ENCODE peak calls at places on chromosomes 13 and 19, in eight cellular contexts. One of them, this sample, is unnamed.

GRCh38 chr13:66225071-66225470 is 1005.1 kb downstream of the PCDH9 start:
- DNase-seq in ovary: no peak
- DNase-seq in stimulated activated CD4-positive, alpha-beta T cell treated with anti-CD3 and anti-CD28 coated beads, TNF-alpha, amount 100 ng/mL, for 48 hours: no peak
- DNase-seq in activated CD8-positive, alpha-beta memory T cell treated with anti-CD3 and anti-CD28 coated beads for 4 hours: no peak
- DNase-seq in T-helper 9 cell: no peak
- DNase-seq in kidney glomerular epithelial cell: no peak
- DNase-seq in transverse colon: no peak
- DNase-seq in T-helper 17 cell: no peak
- DNase-seq in this sample: no peak

GRCh38 chr19:51887522-51888498 is at the start of gene ZNF577:
- DNase-seq in ovary: peak; percentile 92
- DNase-seq in stimulated activated CD4-positive, alpha-beta T cell treated with anti-CD3 and anti-CD28 coated beads, TNF-alpha, amount 100 ng/mL, for 48 hours: peak; percentile 50
- DNase-seq in activated CD8-positive, alpha-beta memory T cell treated with anti-CD3 and anti-CD28 coated beads for 4 hours: peak; percentile 45
- DNase-seq in T-helper 9 cell: peak; percentile 63
- DNase-seq in kidney glomerular epithelial cell: peak; percentile 58
- DNase-seq in transverse colon: peak; percentile 92
- DNase-seq in T-helper 17 cell: peak; percentile 58
- DNase-seq in this sample: peak; percentile 77

GRCh38 chr13:57624565-57625435 is 6.7 kb upstream of the PCDH17 start:
- DNase-seq in ovary: no peak
- DNase-seq in stimulated activated CD4-positive, alpha-beta T cell treated with anti-CD3 and anti-CD28 coated beads, TNF-alpha, amount 100 ng/mL, for 48 hours: no peak
- DNase-seq in activated CD8-positive, alpha-beta memory T cell treated with anti-CD3 and anti-CD28 coated beads for 4 hours: no peak
- DNase-seq in T-helper 9 cell: no peak
- DNase-seq in kidney glomerular epithelial cell: peak; percentile 14
- DNase-seq in transverse colon: peak; percentile 8
- DNase-seq in T-helper 17 cell: no peak
- DNase-seq in this sample: no peak

GRCh38 chr19:17214531-17215124 is 529 bp upstream of the USE1 start:
- DNase-seq in ovary: peak; percentile 34
- DNase-seq in stimulated activated CD4-positive, alpha-beta T cell treated with anti-CD3 and anti-CD28 coated beads, TNF-alpha, amount 100 ng/mL, for 48 hours: no peak
- DNase-seq in activated CD8-positive, alpha-beta memory T cell treated with anti-CD3 and anti-CD28 coated beads for 4 hours: no peak
- DNase-seq in T-helper 9 cell: no peak
- DNase-seq in kidney glomerular epithelial cell: no peak
- DNase-seq in transverse colon: no peak
- DNase-seq in T-helper 17 cell: no peak
- DNase-seq in this sample: no peak

GRCh38 chr13:25819856-25820530 is 231.8 kb downstream of the SHISA2 start:
- DNase-seq in ovary: no peak
- DNase-seq in stimulated activated CD4-positive, alpha-beta T cell treated with anti-CD3 and anti-CD28 coated beads, TNF-alpha, amount 100 ng/mL, for 48 hours: no peak
- DNase-seq in activated CD8-positive, alpha-beta memory T cell treated with anti-CD3 and anti-CD28 coated beads for 4 hours: no peak
- DNase-seq in T-helper 9 cell: no peak
- DNase-seq in kidney glomerular epithelial cell: no peak
- DNase-seq in transverse colon: no peak
- DNase-seq in T-helper 17 cell: no peak
- DNase-seq in this sample: no peak

GRCh38 chr13:58620171-58620570 is 988.6 kb downstream of the PCDH17 start:
- DNase-seq in ovary: no peak
- DNase-seq in stimulated activated CD4-positive, alpha-beta T cell treated with anti-CD3 and anti-CD28 coated beads, TNF-alpha, amount 100 ng/mL, for 48 hours: no peak
- DNase-seq in activated CD8-positive, alpha-beta memory T cell treated with anti-CD3 and anti-CD28 coated beads for 4 hours: no peak
- DNase-seq in T-helper 9 cell: no peak
- DNase-seq in kidney glomerular epithelial cell: no peak
- DNase-seq in transverse colon: no peak
- DNase-seq in T-helper 17 cell: no peak
- DNase-seq in this sample: no peak

GRCh38 chr19:49631610-49632192 is 8.2 kb downstream of the RRAS start:
- DNase-seq in ovary: no peak
- DNase-seq in stimulated activated CD4-positive, alpha-beta T cell treated with anti-CD3 and anti-CD28 coated beads, TNF-alpha, amount 100 ng/mL, for 48 hours: no peak
- DNase-seq in activated CD8-positive, alpha-beta memory T cell treated with anti-CD3 and anti-CD28 coated beads for 4 hours: no peak
- DNase-seq in T-helper 9 cell: no peak
- DNase-seq in kidney glomerular epithelial cell: no peak
- DNase-seq in transverse colon: no peak
- DNase-seq in T-helper 17 cell: no peak
- DNase-seq in this sample: no peak

GRCh38 chr13:59487883-59488282 is 675.8 kb downstream of the DIAPH3 start:
- DNase-seq in ovary: no peak
- DNase-seq in stimulated activated CD4-positive, alpha-beta T cell treated with anti-CD3 and anti-CD28 coated beads, TNF-alpha, amount 100 ng/mL, for 48 hours: no peak
- DNase-seq in activated CD8-positive, alpha-beta memory T cell treated with anti-CD3 and anti-CD28 coated beads for 4 hours: no peak
- DNase-seq in T-helper 9 cell: no peak
- DNase-seq in kidney glomerular epithelial cell: no peak
- DNase-seq in transverse colon: no peak
- DNase-seq in T-helper 17 cell: no peak
- DNase-seq in this sample: no peak

GRCh38 chr19:1206733-1207301 is 1.2 kb downstream of the STK11 start:
- DNase-seq in ovary: peak; percentile 44
- DNase-seq in stimulated activated CD4-positive, alpha-beta T cell treated with anti-CD3 and anti-CD28 coated beads, TNF-alpha, amount 100 ng/mL, for 48 hours: no peak
- DNase-seq in activated CD8-positive, alpha-beta memory T cell treated with anti-CD3 and anti-CD28 coated beads for 4 hours: no peak
- DNase-seq in T-helper 9 cell: no peak
- DNase-seq in kidney glomerular epithelial cell: no peak
- DNase-seq in transverse colon: peak; percentile 41
- DNase-seq in T-helper 17 cell: no peak
- DNase-seq in this sample: no peak

GRCh38 chr19:13033819-13034611 is 38.7 kb downstream of the NFIX start:
- DNase-seq in ovary: peak; percentile 86
- DNase-seq in stimulated activated CD4-positive, alpha-beta T cell treated with anti-CD3 and anti-CD28 coated beads, TNF-alpha, amount 100 ng/mL, for 48 hours: peak; percentile 47
- DNase-seq in activated CD8-positive, alpha-beta memory T cell treated with anti-CD3 and anti-CD28 coated beads for 4 hours: no peak
- DNase-seq in T-helper 9 cell: no peak
- DNase-seq in kidney glomerular epithelial cell: no peak
- DNase-seq in transverse colon: peak; percentile 88
- DNase-seq in T-helper 17 cell: no peak
- DNase-seq in this sample: no peak

GRCh38 chr19:30391554-30392551 is 19.7 kb downstream of the ZNF536 start:
- DNase-seq in ovary: no peak
- DNase-seq in stimulated activated CD4-positive, alpha-beta T cell treated with anti-CD3 and anti-CD28 coated beads, TNF-alpha, amount 100 ng/mL, for 48 hours: no peak
- DNase-seq in activated CD8-positive, alpha-beta memory T cell treated with anti-CD3 and anti-CD28 coated beads for 4 hours: no peak
- DNase-seq in T-helper 9 cell: no peak
- DNase-seq in kidney glomerular epithelial cell: no peak
- DNase-seq in transverse colon: no peak
- DNase-seq in T-helper 17 cell: no peak
- DNase-seq in this sample: no peak

GRCh38 chr13:98800078-98800477 is 47.6 kb upstream of the SLC15A1 start:
- DNase-seq in ovary: no peak
- DNase-seq in stimulated activated CD4-positive, alpha-beta T cell treated with anti-CD3 and anti-CD28 coated beads, TNF-alpha, amount 100 ng/mL, for 48 hours: no peak
- DNase-seq in activated CD8-positive, alpha-beta memory T cell treated with anti-CD3 and anti-CD28 coated beads for 4 hours: no peak
- DNase-seq in T-helper 9 cell: no peak
- DNase-seq in kidney glomerular epithelial cell: no peak
- DNase-seq in transverse colon: no peak
- DNase-seq in T-helper 17 cell: no peak
- DNase-seq in this sample: no peak

GRCh38 chr13:98977568-98978270 is at the start of gene DOCK9:
- DNase-seq in ovary: peak; percentile 46
- DNase-seq in stimulated activated CD4-positive, alpha-beta T cell treated with anti-CD3 and anti-CD28 coated beads, TNF-alpha, amount 100 ng/mL, for 48 hours: no peak
- DNase-seq in activated CD8-positive, alpha-beta memory T cell treated with anti-CD3 and anti-CD28 coated beads for 4 hours: no peak
- DNase-seq in T-helper 9 cell: no peak
- DNase-seq in kidney glomerular epithelial cell: peak; percentile 85
- DNase-seq in transverse colon: peak; percentile 34
- DNase-seq in T-helper 17 cell: no peak
- DNase-seq in this sample: peak; percentile 36

GRCh38 chr19:3129112-3129511 is 6.7 kb upstream of the GNA15 start:
- DNase-seq in ovary: no peak
- DNase-seq in stimulated activated CD4-positive, alpha-beta T cell treated with anti-CD3 and anti-CD28 coated beads, TNF-alpha, amount 100 ng/mL, for 48 hours: no peak
- DNase-seq in activated CD8-positive, alpha-beta memory T cell treated with anti-CD3 and anti-CD28 coated beads for 4 hours: no peak
- DNase-seq in T-helper 9 cell: no peak
- DNase-seq in kidney glomerular epithelial cell: peak; percentile 23
- DNase-seq in transverse colon: no peak
- DNase-seq in T-helper 17 cell: no peak
- DNase-seq in this sample: no peak

GRCh38 chr19:55258476-55258827 is 365 bp downstream of the PPP6R1 start:
- DNase-seq in ovary: no peak
- DNase-seq in stimulated activated CD4-positive, alpha-beta T cell treated with anti-CD3 and anti-CD28 coated beads, TNF-alpha, amount 100 ng/mL, for 48 hours: no peak
- DNase-seq in activated CD8-positive, alpha-beta memory T cell treated with anti-CD3 and anti-CD28 coated beads for 4 hours: no peak
- DNase-seq in T-helper 9 cell: peak; percentile 39
- DNase-seq in kidney glomerular epithelial cell: no peak
- DNase-seq in transverse colon: no peak
- DNase-seq in T-helper 17 cell: no peak
- DNase-seq in this sample: no peak

GRCh38 chr13:114264886-114265611 is 16.4 kb upstream of the UPF3A start:
- DNase-seq in ovary: no peak
- DNase-seq in stimulated activated CD4-positive, alpha-beta T cell treated with anti-CD3 and anti-CD28 coated beads, TNF-alpha, amount 100 ng/mL, for 48 hours: no peak
- DNase-seq in activated CD8-positive, alpha-beta memory T cell treated with anti-CD3 and anti-CD28 coated beads for 4 hours: no peak
- DNase-seq in T-helper 9 cell: no peak
- DNase-seq in kidney glomerular epithelial cell: peak; percentile 24
- DNase-seq in transverse colon: no peak
- DNase-seq in T-helper 17 cell: no peak
- DNase-seq in this sample: peak; percentile 13

GRCh38 chr19:32404939-32405430 is 585 bp upstream of the DPY19L3 start:
- DNase-seq in ovary: peak; percentile 79
- DNase-seq in stimulated activated CD4-positive, alpha-beta T cell treated with anti-CD3 and anti-CD28 coated beads, TNF-alpha, amount 100 ng/mL, for 48 hours: no peak
- DNase-seq in activated CD8-positive, alpha-beta memory T cell treated with anti-CD3 and anti-CD28 coated beads for 4 hours: no peak
- DNase-seq in T-helper 9 cell: no peak
- DNase-seq in kidney glomerular epithelial cell: peak; percentile 53
- DNase-seq in transverse colon: peak; percentile 57
- DNase-seq in T-helper 17 cell: no peak
- DNase-seq in this sample: no peak

GRCh38 chr19:53813996-53814395 is 10.1 kb downstream of the NLRP12 start:
- DNase-seq in ovary: no peak
- DNase-seq in stimulated activated CD4-positive, alpha-beta T cell treated with anti-CD3 and anti-CD28 coated beads, TNF-alpha, amount 100 ng/mL, for 48 hours: no peak
- DNase-seq in activated CD8-positive, alpha-beta memory T cell treated with anti-CD3 and anti-CD28 coated beads for 4 hours: no peak
- DNase-seq in T-helper 9 cell: no peak
- DNase-seq in kidney glomerular epithelial cell: no peak
- DNase-seq in transverse colon: no peak
- DNase-seq in T-helper 17 cell: no peak
- DNase-seq in this sample: no peak

This sample was measured in brain pericyte.